ENCODE peak calls at places on chromosomes 5 and 9, in seven cellular contexts. T, W, B, G, H, M and J are unnamed samples.

GRCh38 chr5:138470322-138471285 is 5.3 kb downstream of the EGR1 start:
- DNase-seq in T (no peak), W (no peak), B (peak; percentile 64), G (peak; percentile 58), H (no peak), M (peak; percentile 62), J (no peak)

GRCh38 chr9:126487856-126488255 is 125.9 kb upstream of the LMX1B start:
- DNase-seq in T (no peak), W (no peak), B (no peak), G (no peak), H (no peak), M (no peak), J (no peak)

GRCh38 chr5:171386861-171387254 is 791 bp upstream of the NPM1 start:
- DNase-seq in T (no peak), W (no peak), B (no peak), G (peak; percentile 65), H (no peak), M (no peak), J (peak; percentile 12)

GRCh38 chr9:136985027-136985602 is 2.3 kb downstream of the LCNL1 start:
- DNase-seq in T (no peak), W (no peak), B (no peak), G (no peak), H (peak; percentile 70), M (no peak), J (no peak)

GRCh38 chr9:106897223-106897622 is 34.3 kb downstream of the ZNF462 start:
- DNase-seq in T (no peak), W (no peak), B (no peak), G (no peak), H (no peak), M (no peak), J (peak; percentile 74)

GRCh38 chr5:170640731-170641588 is 137.1 kb downstream of the KCNIP1 start:
- DNase-seq in T (no peak), W (no peak), B (no peak), G (no peak), H (no peak), M (no peak), J (no peak)

GRCh38 chr9:3343671-3344070 is 182.1 kb downstream of the RFX3 start:
- DNase-seq in T (no peak), W (no peak), B (no peak), G (no peak), H (no peak), M (no peak), J (no peak)

GRCh38 chr9:125255781-125256391 is 5.7 kb upstream of the GAPVD1 start:
- DNase-seq in T (peak; percentile 18), W (no peak), B (no peak), G (no peak), H (no peak), M (no peak), J (no peak)

GRCh38 chr5:172683264-172683663 is 42.2 kb downstream of the NEURL1B start:
- DNase-seq in T (no peak), W (no peak), B (peak; percentile 56), G (peak; percentile 52), H (peak; percentile 70), M (no peak), J (no peak)

GRCh38 chr9:138112791-138113600 is 235.4 kb downstream of the CACNA1B start:
- DNase-seq in T (no peak), W (no peak), B (peak; percentile 20), G (no peak), H (no peak), M (no peak), J (no peak)

GRCh38 chr9:103999375-104000062 is 94.6 kb upstream of the SMC2 start:
- DNase-seq in T (no peak), W (no peak), B (no peak), G (no peak), H (no peak), M (no peak), J (no peak)

GRCh38 chr9:127182901-127183746 is 60.7 kb upstream of the ANGPTL2 start:
- DNase-seq in T (no peak), W (no peak), B (no peak), G (peak; percentile 17), H (no peak), M (no peak), J (no peak)

GRCh38 chr9:75927351-75927750 is 36.9 kb downstream of the PCSK5 start:
- DNase-seq in T (no peak), W (no peak), B (no peak), G (no peak), H (no peak), M (peak; percentile 44), J (no peak)
- H3K23ac ChIP-seq in T (no peak overlapping the region), W (no peak overlapping the region), B (no peak overlapping the region), G (no peak overlapping the region), H (no peak overlapping the region), M (no peak overlapping the region), J (no peak overlapping the region)

GRCh38 chr5:110025160-110025559 is 335.4 kb downstream of the MAN2A1 start:
- DNase-seq in T (no peak), W (no peak), B (no peak), G (no peak), H (no peak), M (no peak), J (no peak)
- H3K23ac ChIP-seq in T (no peak overlapping the region), W (no peak overlapping the region), B (no peak overlapping the region), G (no peak overlapping the region), H (no peak overlapping the region), M (no peak overlapping the region), J (no peak overlapping the region)

DNA sequence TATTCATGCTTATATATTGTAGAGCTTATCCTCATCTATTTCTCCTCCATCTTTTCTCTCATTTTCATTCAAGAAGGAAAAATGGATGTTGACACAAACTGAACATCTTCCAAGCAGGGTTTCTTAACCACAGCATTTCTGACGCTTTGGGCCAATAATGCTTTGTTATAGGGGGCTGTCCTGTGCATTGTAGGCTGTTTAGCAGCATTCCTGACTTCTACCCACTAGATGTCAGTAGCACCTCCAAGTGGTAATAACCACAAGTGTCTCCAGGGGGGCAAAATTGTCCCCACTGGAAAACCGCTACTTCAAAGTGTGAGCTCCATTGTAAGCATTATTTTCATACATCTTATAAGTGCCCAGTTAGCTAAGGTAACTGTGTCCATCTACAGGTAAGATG is 2.6 kb upstream of the TXNDC8 start:
- DNase-seq in T (no peak), W (no peak), B (peak; percentile 30), G (peak; percentile 57), H (no peak), M (no peak), J (no peak)
- H3K23ac ChIP-seq in T (no peak overlapping the region), W (no peak overlapping the region), B (no peak overlapping the region), G (no peak overlapping the region), H (no peak overlapping the region), M (no peak overlapping the region), J (no peak overlapping the region)

GRCh38 chr5:57366744-57367143 is 115.9 kb downstream of the ACTBL2 start:
- DNase-seq in T (peak; percentile 39), W (no peak), B (no peak), G (no peak), H (no peak), M (peak; percentile 67), J (peak; percentile 28)

GRCh38 chr5:57370376-57370775 is 112.2 kb downstream of the ACTBL2 start:
- DNase-seq in T (no peak), W (no peak), B (no peak), G (no peak), H (no peak), M (peak; percentile 33), J (no peak)

DNA sequence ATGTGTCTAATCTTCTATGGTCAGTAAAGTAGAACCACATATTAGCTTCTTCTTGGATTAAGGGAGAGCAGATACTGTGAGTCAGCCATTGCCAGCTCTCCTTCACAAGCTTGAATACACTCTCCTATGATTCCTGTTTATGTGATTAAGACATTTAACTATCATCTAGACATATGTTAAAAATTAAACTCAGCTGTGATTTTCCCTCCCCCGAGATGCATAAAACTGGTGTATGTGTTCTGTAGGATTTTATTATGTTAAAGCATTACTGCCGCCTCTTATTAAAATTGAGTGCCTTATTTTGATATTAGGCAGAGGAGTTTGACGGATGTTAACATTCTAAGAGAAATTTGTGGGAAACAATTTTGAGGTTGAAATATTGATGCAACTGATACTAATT is 114.6 kb downstream of the ACTBL2 start:
- DNase-seq in T (no peak), W (no peak), B (no peak), G (no peak), H (no peak), M (no peak), J (peak; percentile 68)
- H3K23ac ChIP-seq in T (no peak overlapping the region), W (no peak overlapping the region), B (no peak overlapping the region), G (no peak overlapping the region), H (no peak overlapping the region), M (no peak overlapping the region), J (no peak overlapping the region)

GRCh38 chr5:29054282-29054681 is 2015.9 kb upstream of the CDH9 start:
- DNase-seq in T (no peak), W (no peak), B (no peak), G (peak; percentile 48), H (no peak), M (no peak), J (no peak)

GRCh38 chr5:29051509-29051908 is 2013.1 kb upstream of the CDH9 start:
- DNase-seq in T (no peak), W (no peak), B (no peak), G (peak; percentile 15), H (no peak), M (no peak), J (no peak)

DNA sequence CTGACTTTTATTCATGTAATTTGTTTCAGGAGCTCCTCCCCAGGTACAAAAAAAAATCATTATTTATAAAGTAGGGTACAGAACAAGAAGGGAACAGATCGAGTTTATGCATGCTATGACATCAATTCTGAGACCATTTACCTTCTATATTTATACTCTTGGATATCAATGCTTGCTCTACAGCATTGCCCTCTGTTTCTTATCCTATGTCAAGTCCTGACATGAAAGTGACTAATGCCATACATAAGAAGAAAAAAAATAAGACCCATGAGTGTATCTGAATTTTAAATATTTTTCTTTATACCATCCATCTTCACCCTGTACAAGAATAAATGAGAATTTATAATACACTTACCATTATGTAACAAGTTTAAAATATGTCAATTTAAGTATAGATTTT is 2016.3 kb upstream of the CDH9 start:
- DNase-seq in T (no peak), W (no peak), B (no peak), G (no peak), H (no peak), M (no peak), J (no peak)
- H3K23ac ChIP-seq in T (no peak overlapping the region), W (no peak overlapping the region), B (no peak overlapping the region), G (no peak overlapping the region), H (no peak overlapping the region), M (no peak overlapping the region), J (no peak overlapping the region)

GRCh38 chr5:42230839-42231238 is 192.4 kb upstream of the GHR start:
- DNase-seq in T (no peak), W (no peak), B (no peak), G (no peak), H (no peak), M (no peak), J (no peak)

GRCh38 chr5:42228279-42228678 is 195.0 kb upstream of the GHR start:
- DNase-seq in T (peak; percentile 0), W (no peak), B (no peak), G (peak; percentile 54), H (no peak), M (no peak), J (no peak)

GRCh38 chr5:42225009-42225408 is 198.2 kb upstream of the GHR start:
- DNase-seq in T (no peak), W (no peak), B (no peak), G (no peak), H (no peak), M (no peak), J (no peak)
- H3K23ac ChIP-seq in T (no peak overlapping the region), W (no peak overlapping the region), B (no peak overlapping the region), G (no peak overlapping the region), H (no peak overlapping the region), M (no peak overlapping the region), J (no peak overlapping the region)

GRCh38 chr5:157543825-157544622 is 31.6 kb downstream of the ADAM19 start:
- DNase-seq in T (peak; percentile 40), W (no peak), B (no peak), G (no peak), H (no peak), M (no peak), J (peak; percentile 87)
- H3K23ac ChIP-seq in T (no peak overlapping the region), W (no peak overlapping the region), B (no peak overlapping the region), G (no peak overlapping the region), H (no peak overlapping the region), M (no peak overlapping the region), J (peak overlapping the region; percentile 75)